ENCODE peak calls at places on chromosomes 13 and 19, in six cellular contexts. One of them, this sample, is unnamed.

GRCh38 chr19:588758-589692 is 656 bp upstream of the HCN2 start:
- DNase-seq in transverse colon: no peak
- DNase-seq in left ventricle myocardium inferior: no peak
- DNase-seq in endodermal cell: peak; percentile 73
- DNase-seq in cardiac fibroblast: no peak
- DNase-seq in GM23338: peak; percentile 39
- DNase-seq in this sample: no peak

GRCh38 chr19:15223649-15224371 is 8.4 kb downstream of the EPHX3 start:
- DNase-seq in GM23338: peak; percentile 54
- DNase-seq in transverse colon: no peak
- DNase-seq in left ventricle myocardium inferior: no peak
- DNase-seq in endodermal cell: peak; percentile 68
- DNase-seq in cardiac fibroblast: no peak
- DNase-seq in this sample: no peak

GRCh38 chr19:45474191-45474940 is 6.6 kb downstream of the FOSB start:
- DNase-seq in left ventricle myocardium inferior: no peak
- DNase-seq in cardiac fibroblast: peak; percentile 57
- DNase-seq in transverse colon: no peak
- DNase-seq in GM23338: no peak
- DNase-seq in endodermal cell: no peak
- DNase-seq in this sample: no peak

GRCh38 chr13:110137677-110138008 is 169.3 kb downstream of the COL4A1 start:
- DNase-seq in endodermal cell: no peak
- DNase-seq in GM23338: no peak
- DNase-seq in left ventricle myocardium inferior: peak; percentile 59
- DNase-seq in cardiac fibroblast: peak; percentile 38
- DNase-seq in transverse colon: peak; percentile 40
- DNase-seq in this sample: no peak

GRCh38 chr13:114010401-114011101 is 36.7 kb upstream of the C13orf46 start:
- DNase-seq in GM23338: no peak
- DNase-seq in endodermal cell: no peak
- DNase-seq in cardiac fibroblast: no peak
- DNase-seq in left ventricle myocardium inferior: no peak
- DNase-seq in transverse colon: no peak
- DNase-seq in this sample: no peak

GRCh38 chr19:9043524-9043923 is 33.3 kb upstream of the MUC16 start:
- DNase-seq in left ventricle myocardium inferior: no peak
- DNase-seq in transverse colon: no peak
- DNase-seq in GM23338: no peak
- DNase-seq in cardiac fibroblast: no peak
- DNase-seq in endodermal cell: no peak
- DNase-seq in this sample: no peak

GRCh38 chr13:74839656-74840055 is 642.3 kb downstream of the TBC1D4 start:
- DNase-seq in transverse colon: no peak
- DNase-seq in cardiac fibroblast: no peak
- DNase-seq in left ventricle myocardium inferior: no peak
- DNase-seq in endodermal cell: no peak
- DNase-seq in GM23338: no peak
- DNase-seq in this sample: peak; percentile 57

GRCh38 chr13:48500652-48501197 is 32.2 kb downstream of the RCBTB2 start:
- DNase-seq in GM23338: peak; percentile 19
- DNase-seq in left ventricle myocardium inferior: no peak
- DNase-seq in cardiac fibroblast: peak; percentile 85
- DNase-seq in transverse colon: no peak
- DNase-seq in endodermal cell: no peak
- DNase-seq in this sample: peak; percentile 97

GRCh38 chr13:93758575-93758974 is 532.0 kb downstream of the GPC6 start:
- DNase-seq in cardiac fibroblast: peak; percentile 46
- DNase-seq in GM23338: no peak
- DNase-seq in left ventricle myocardium inferior: no peak
- DNase-seq in transverse colon: no peak
- DNase-seq in endodermal cell: no peak
- DNase-seq in this sample: peak; percentile 68

GRCh38 chr19:36851898-36852297 is 1.2 kb downstream of the ZNF345 start:
- DNase-seq in endodermal cell: no peak
- DNase-seq in GM23338: no peak
- DNase-seq in left ventricle myocardium inferior: no peak
- DNase-seq in transverse colon: no peak
- DNase-seq in cardiac fibroblast: no peak
- DNase-seq in this sample: no peak
- H3K4me3 ChIP-seq in endodermal cell: peak overlapping the region; percentile 100
- H3K4me3 ChIP-seq in GM23338: peak overlapping the region; percentile 73
- H3K4me3 ChIP-seq in left ventricle myocardium inferior: peak overlapping the region; percentile 89
- H3K4me3 ChIP-seq in transverse colon: no peak overlapping the region
- H3K4me3 ChIP-seq in cardiac fibroblast: peak overlapping the region; percentile 78
- H3K4me3 ChIP-seq in this sample: peak overlapping the region; percentile 99

DNA sequence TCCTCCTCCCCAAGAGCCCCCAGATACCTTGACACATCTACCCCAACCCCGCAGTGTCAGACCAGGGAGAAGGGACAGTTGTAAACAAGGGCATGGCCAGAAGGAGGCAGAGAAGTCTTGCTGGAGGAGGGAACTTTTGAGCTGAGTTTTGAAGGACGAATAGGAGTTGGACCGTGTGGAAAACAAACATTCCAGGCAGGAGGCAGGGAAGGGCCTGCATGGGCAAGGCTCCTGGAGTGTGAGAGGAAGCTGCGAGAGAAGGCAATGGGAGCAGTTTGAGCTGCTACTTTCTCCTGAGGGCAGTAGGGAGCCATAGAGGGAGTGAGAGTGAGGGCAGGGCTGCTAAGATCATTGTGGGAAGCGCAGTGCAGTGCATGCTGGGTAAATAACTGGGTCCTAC is 23.3 kb downstream of the IL12RB1 start:
- DNase-seq in GM23338: peak; percentile 52
- DNase-seq in transverse colon: no peak
- DNase-seq in left ventricle myocardium inferior: no peak
- DNase-seq in cardiac fibroblast: no peak
- DNase-seq in endodermal cell: peak; percentile 80
- DNase-seq in this sample: no peak
- TF ChIP-seq CTCF in GM23338: peak; percentile 54
- TF ChIP-seq CTCF in transverse colon: no peak
- TF ChIP-seq CTCF in left ventricle myocardium inferior: no peak
- TF ChIP-seq CTCF in cardiac fibroblast: no peak
- TF ChIP-seq CTCF in endodermal cell: peak; percentile 57
- TF ChIP-seq CTCF in this sample: peak; percentile 15

GRCh38 chr13:30292325-30292724 is 15.0 kb downstream of the KATNAL1 start:
- DNase-seq in left ventricle myocardium inferior: no peak
- DNase-seq in endodermal cell: no peak
- DNase-seq in transverse colon: no peak
- DNase-seq in GM23338: peak; percentile 66
- DNase-seq in cardiac fibroblast: no peak
- DNase-seq in this sample: no peak
- H3K4me3 ChIP-seq in left ventricle myocardium inferior: no peak overlapping the region
- H3K4me3 ChIP-seq in endodermal cell: no peak overlapping the region
- H3K4me3 ChIP-seq in transverse colon: no peak overlapping the region
- H3K4me3 ChIP-seq in GM23338: no peak overlapping the region
- H3K4me3 ChIP-seq in cardiac fibroblast: no peak overlapping the region
- H3K4me3 ChIP-seq in this sample: no peak overlapping the region

GRCh38 chr13:79405831-79406596 is at the start of gene RBM26:
- DNase-seq in left ventricle myocardium inferior: peak; percentile 94
- DNase-seq in endodermal cell: peak; percentile 97
- DNase-seq in GM23338: peak; percentile 97
- DNase-seq in cardiac fibroblast: peak; percentile 97
- DNase-seq in transverse colon: peak; percentile 94
- DNase-seq in this sample: peak; percentile 96
- TF ChIP-seq CTCF in left ventricle myocardium inferior: peak; percentile 32
- TF ChIP-seq CTCF in endodermal cell: peak; percentile 42
- TF ChIP-seq CTCF in GM23338: no peak
- TF ChIP-seq CTCF in cardiac fibroblast: no peak
- TF ChIP-seq CTCF in transverse colon: no peak
- TF ChIP-seq CTCF in this sample: peak; percentile 38

DNA sequence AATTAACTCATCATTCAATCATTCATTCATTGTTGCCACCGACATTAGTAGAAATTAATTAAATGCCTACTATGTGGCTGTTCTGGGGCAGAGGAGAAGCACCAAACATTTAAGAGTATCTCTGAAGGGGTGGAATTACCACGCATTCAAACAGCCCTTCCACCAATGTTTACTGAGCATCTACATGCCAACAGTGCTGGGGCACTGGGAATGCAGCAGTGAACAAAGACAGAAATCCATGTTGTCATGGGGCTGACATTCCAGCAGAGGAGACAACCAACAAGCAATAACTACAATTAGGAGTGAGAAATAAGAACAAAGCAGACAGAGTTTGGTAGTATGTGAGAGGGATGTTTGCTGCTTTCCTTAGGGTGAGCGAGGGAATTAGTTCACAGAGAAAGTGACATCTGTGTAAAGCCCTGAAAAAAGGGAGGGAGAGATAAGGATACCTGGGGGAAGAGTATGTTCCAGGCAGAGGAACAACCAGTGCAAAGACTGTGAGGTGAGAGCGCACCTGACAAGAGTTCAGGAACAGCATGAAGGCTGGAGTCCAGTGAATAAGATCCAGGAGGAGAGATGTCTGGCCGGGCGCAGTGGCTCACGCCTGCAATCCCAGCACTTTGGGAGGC is 1.3 kb upstream of the PAK4 start:
- DNase-seq in cardiac fibroblast: no peak
- DNase-seq in left ventricle myocardium inferior: no peak
- DNase-seq in GM23338: peak; percentile 74
- DNase-seq in transverse colon: no peak
- DNase-seq in endodermal cell: peak; percentile 63
- DNase-seq in this sample: no peak
- H3K4me3 ChIP-seq in cardiac fibroblast: no peak overlapping the region
- H3K4me3 ChIP-seq in left ventricle myocardium inferior: no peak overlapping the region
- H3K4me3 ChIP-seq in GM23338: no peak overlapping the region
- H3K4me3 ChIP-seq in transverse colon: no peak overlapping the region
- H3K4me3 ChIP-seq in endodermal cell: no peak overlapping the region
- H3K4me3 ChIP-seq in this sample: no peak overlapping the region

GRCh38 chr13:40383922-40384321 is 282.5 kb downstream of the FOXO1 start:
- DNase-seq in endodermal cell: no peak
- DNase-seq in transverse colon: no peak
- DNase-seq in left ventricle myocardium inferior: no peak
- DNase-seq in GM23338: no peak
- DNase-seq in cardiac fibroblast: no peak
- DNase-seq in this sample: no peak

GRCh38 chr13:40385858-40386180 is 280.6 kb downstream of the FOXO1 start:
- DNase-seq in left ventricle myocardium inferior: no peak
- DNase-seq in endodermal cell: no peak
- DNase-seq in GM23338: no peak
- DNase-seq in transverse colon: no peak
- DNase-seq in cardiac fibroblast: no peak
- DNase-seq in this sample: no peak

GRCh38 chr13:40381935-40382764 is 284.3 kb downstream of the FOXO1 start:
- DNase-seq in endodermal cell: peak; percentile 65
- DNase-seq in transverse colon: no peak
- DNase-seq in cardiac fibroblast: no peak
- DNase-seq in GM23338: no peak
- DNase-seq in left ventricle myocardium inferior: no peak
- DNase-seq in this sample: no peak

GRCh38 chr13:40384976-40385857 is 281.2 kb downstream of the FOXO1 start:
- DNase-seq in GM23338: no peak
- DNase-seq in endodermal cell: no peak
- DNase-seq in left ventricle myocardium inferior: no peak
- DNase-seq in cardiac fibroblast: no peak
- DNase-seq in transverse colon: no peak
- DNase-seq in this sample: no peak

DNA sequence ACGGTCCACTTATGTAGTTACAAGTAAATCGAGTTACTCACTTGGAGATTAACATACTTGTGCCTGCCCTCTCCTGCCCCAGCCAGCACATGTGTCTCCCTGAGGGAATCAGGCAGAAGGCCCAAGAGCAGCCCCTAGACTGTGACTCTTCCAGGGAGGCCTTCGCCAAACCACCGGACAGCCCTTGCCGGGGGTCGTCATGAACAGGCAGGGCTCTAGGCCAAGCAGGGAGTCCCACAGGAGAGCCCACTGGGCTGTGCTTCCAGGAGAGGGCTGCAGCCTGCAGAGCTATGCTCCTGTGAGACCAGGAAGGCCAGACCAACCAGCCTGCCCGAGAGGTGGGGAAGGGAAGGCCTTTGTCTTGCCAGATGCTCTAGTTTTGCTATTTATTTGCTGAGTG is 283.3 kb downstream of the FOXO1 start:
- DNase-seq in endodermal cell: peak; percentile 60
- DNase-seq in cardiac fibroblast: no peak
- DNase-seq in transverse colon: no peak
- DNase-seq in GM23338: no peak
- DNase-seq in left ventricle myocardium inferior: no peak
- DNase-seq in this sample: no peak
- TF ChIP-seq CTCF in endodermal cell: no peak
- TF ChIP-seq CTCF in cardiac fibroblast: no peak
- TF ChIP-seq CTCF in transverse colon: no peak
- TF ChIP-seq CTCF in GM23338: no peak
- TF ChIP-seq CTCF in left ventricle myocardium inferior: no peak
- TF ChIP-seq CTCF in this sample: no peak

GRCh38 chr19:29590278-29590677 is 15.8 kb upstream of the POP4 start:
- DNase-seq in cardiac fibroblast: no peak
- DNase-seq in endodermal cell: no peak
- DNase-seq in transverse colon: no peak
- DNase-seq in left ventricle myocardium inferior: no peak
- DNase-seq in GM23338: peak; percentile 37
- DNase-seq in this sample: no peak
- H3K4me3 ChIP-seq in cardiac fibroblast: no peak overlapping the region
- H3K4me3 ChIP-seq in endodermal cell: no peak overlapping the region
- H3K4me3 ChIP-seq in transverse colon: no peak overlapping the region
- H3K4me3 ChIP-seq in left ventricle myocardium inferior: no peak overlapping the region
- H3K4me3 ChIP-seq in GM23338: no peak overlapping the region
- H3K4me3 ChIP-seq in this sample: no peak overlapping the region

DNA sequence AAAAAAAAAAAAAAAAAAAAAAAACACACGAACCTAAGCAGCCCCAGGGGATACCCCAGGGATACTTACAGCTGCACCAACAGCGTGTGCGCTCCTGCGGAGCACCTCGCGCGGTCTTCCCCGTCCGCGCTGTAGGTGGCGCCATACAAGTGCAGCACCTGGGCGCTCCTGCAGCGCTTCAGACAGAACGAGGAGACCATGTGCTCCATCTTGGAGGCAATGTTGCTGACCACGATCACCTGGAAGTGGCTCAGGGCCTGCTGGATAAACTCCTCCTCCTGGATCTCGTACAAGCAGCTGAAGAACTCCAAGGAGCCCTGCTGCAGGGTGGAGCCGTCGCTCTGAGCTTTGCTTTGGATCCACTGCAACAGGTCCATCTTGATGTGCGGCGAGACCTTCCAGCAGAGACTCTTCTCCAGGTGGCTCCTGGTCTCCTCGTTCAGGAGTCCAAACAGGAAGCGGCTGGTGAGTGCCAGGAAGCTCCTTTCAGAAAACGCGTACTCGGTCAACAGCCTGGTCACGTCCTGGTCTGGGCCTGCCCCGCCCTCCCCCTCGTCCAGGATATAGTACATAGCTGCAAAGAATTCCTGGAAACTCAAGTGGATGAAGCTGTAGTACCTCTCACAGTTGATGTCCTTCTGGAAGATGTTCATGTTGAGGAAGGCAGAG is 14.5 kb downstream of the NLRP12 start:
- DNase-seq in transverse colon: no peak
- DNase-seq in cardiac fibroblast: no peak
- DNase-seq in endodermal cell: peak; percentile 89
- DNase-seq in GM23338: peak; percentile 82
- DNase-seq in left ventricle myocardium inferior: no peak
- DNase-seq in this sample: peak; percentile 8
- TF ChIP-seq CTCF in transverse colon: no peak
- TF ChIP-seq CTCF in cardiac fibroblast: peak; percentile 30
- TF ChIP-seq CTCF in endodermal cell: peak; percentile 75
- TF ChIP-seq CTCF in GM23338: peak; percentile 81
- TF ChIP-seq CTCF in left ventricle myocardium inferior: peak; percentile 20
- TF ChIP-seq CTCF in this sample: peak; percentile 27

This sample was measured in choroid plexus epithelial cell.